ENCODE peak calls at places on chromosomes 13 and 19, in four cellular contexts. One of them, this sample, is unnamed.

GRCh38 chr13:34437873-34438272 is 504.2 kb upstream of the NBEA start:
- DNase-seq in K562: no peak
- DNase-seq in stomach: no peak
- DNase-seq in prostate gland: no peak
- DNase-seq in this sample: no peak

GRCh38 chr19:49677232-49677881 is at the start of gene PRMT1:
- DNase-seq in K562: peak
- DNase-seq in stomach: no peak
- DNase-seq in prostate gland: no peak
- DNase-seq in this sample: peak

GRCh38 chr19:45670670-45671453 is 2.8 kb downstream of the GIPR start:
- DNase-seq in K562: peak
- DNase-seq in stomach: peak
- DNase-seq in prostate gland: peak
- DNase-seq in this sample: peak

GRCh38 chr13:99501952-99502310 is 659 bp downstream of the TM9SF2 start:
- DNase-seq in K562: no peak
- DNase-seq in stomach: peak
- DNase-seq in prostate gland: peak
- DNase-seq in this sample: no peak

GRCh38 chr19:51330366-51330765 is 11.6 kb downstream of the VSIG10L start:
- DNase-seq in K562: no peak
- DNase-seq in stomach: no peak
- DNase-seq in prostate gland: no peak
- DNase-seq in this sample: peak

GRCh38 chr13:32059511-32059984 is 28.0 kb downstream of the FRY start:
- DNase-seq in K562: no peak
- DNase-seq in stomach: no peak
- DNase-seq in prostate gland: no peak
- DNase-seq in this sample: no peak

GRCh38 chr13:90448466-90449037 is 898.9 kb upstream of the MIR17HG start:
- DNase-seq in K562: no peak
- DNase-seq in stomach: no peak
- DNase-seq in prostate gland: no peak
- DNase-seq in this sample: no peak

GRCh38 chr13:43880930-43881329 is 1.2 kb downstream of the LACC1 start:
- DNase-seq in K562: no peak
- DNase-seq in stomach: no peak
- DNase-seq in prostate gland: no peak
- DNase-seq in this sample: no peak

GRCh38 chr13:110714798-110715394 is 1.4 kb downstream of the ING1 start:
- DNase-seq in K562: no peak
- DNase-seq in stomach: peak
- DNase-seq in prostate gland: peak
- DNase-seq in this sample: peak

GRCh38 chr19:12606796-12607195 is 3.8 kb downstream of the ZNF490 start:
- DNase-seq in K562: no peak
- DNase-seq in stomach: no peak
- DNase-seq in prostate gland: no peak
- DNase-seq in this sample: no peak

GRCh38 chr19:2474232-2475017 is 1.5 kb upstream of the GADD45B start:
- DNase-seq in K562: peak
- DNase-seq in stomach: peak
- DNase-seq in prostate gland: peak
- DNase-seq in this sample: peak

GRCh38 chr13:34065915-34066314 is 248.0 kb downstream of the RFC3 start:
- DNase-seq in K562: no peak
- DNase-seq in stomach: no peak
- DNase-seq in prostate gland: no peak
- DNase-seq in this sample: no peak

GRCh38 chr13:97257800-97258799 is 36.0 kb downstream of the MBNL2 start:
- DNase-seq in K562: peak
- DNase-seq in stomach: no peak
- DNase-seq in prostate gland: no peak
- DNase-seq in this sample: no peak

GRCh38 chr13:20968745-20969144 is 66.2 kb upstream of the XPO4 start:
- DNase-seq in K562: no peak
- DNase-seq in stomach: no peak
- DNase-seq in prostate gland: no peak
- DNase-seq in this sample: no peak

GRCh38 chr13:20960663-20961309 is 58.2 kb upstream of the XPO4 start:
- DNase-seq in K562: no peak
- DNase-seq in stomach: no peak
- DNase-seq in prostate gland: no peak
- DNase-seq in this sample: no peak

GRCh38 chr13:20969182-20969581 is 66.6 kb upstream of the XPO4 start:
- DNase-seq in K562: no peak
- DNase-seq in stomach: no peak
- DNase-seq in prostate gland: no peak
- DNase-seq in this sample: no peak

GRCh38 chr13:20967340-20967739 is 64.8 kb upstream of the XPO4 start:
- DNase-seq in K562: no peak
- DNase-seq in stomach: no peak
- DNase-seq in prostate gland: no peak
- DNase-seq in this sample: no peak

DNA sequence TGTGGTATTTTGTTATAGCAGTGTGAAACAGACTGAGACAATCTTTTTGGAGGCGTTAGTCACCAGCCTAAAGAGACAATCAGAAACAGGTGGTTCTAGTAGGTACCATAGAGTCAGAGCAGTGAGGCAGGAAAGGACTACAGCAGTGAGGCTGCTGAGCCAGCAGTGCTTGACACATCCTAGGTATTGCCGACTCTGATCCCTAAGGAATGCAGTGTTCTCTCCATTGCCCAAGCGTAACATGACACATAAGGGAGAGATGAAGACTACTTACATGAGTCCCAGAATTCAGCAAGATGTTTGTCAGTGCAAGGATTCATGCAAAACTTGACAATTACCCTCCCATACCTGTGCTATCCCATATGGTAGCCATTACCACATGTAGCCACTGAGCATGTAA is 62.4 kb upstream of the XPO4 start:
- DNase-seq in K562: no peak
- DNase-seq in stomach: no peak
- DNase-seq in prostate gland: no peak
- DNase-seq in this sample: no peak
- TF ChIP-seq POLR2A in K562: no peak
- TF ChIP-seq POLR2A in stomach: no peak
- TF ChIP-seq POLR2A in prostate gland: no peak
- TF ChIP-seq POLR2A in this sample: no peak

DNA sequence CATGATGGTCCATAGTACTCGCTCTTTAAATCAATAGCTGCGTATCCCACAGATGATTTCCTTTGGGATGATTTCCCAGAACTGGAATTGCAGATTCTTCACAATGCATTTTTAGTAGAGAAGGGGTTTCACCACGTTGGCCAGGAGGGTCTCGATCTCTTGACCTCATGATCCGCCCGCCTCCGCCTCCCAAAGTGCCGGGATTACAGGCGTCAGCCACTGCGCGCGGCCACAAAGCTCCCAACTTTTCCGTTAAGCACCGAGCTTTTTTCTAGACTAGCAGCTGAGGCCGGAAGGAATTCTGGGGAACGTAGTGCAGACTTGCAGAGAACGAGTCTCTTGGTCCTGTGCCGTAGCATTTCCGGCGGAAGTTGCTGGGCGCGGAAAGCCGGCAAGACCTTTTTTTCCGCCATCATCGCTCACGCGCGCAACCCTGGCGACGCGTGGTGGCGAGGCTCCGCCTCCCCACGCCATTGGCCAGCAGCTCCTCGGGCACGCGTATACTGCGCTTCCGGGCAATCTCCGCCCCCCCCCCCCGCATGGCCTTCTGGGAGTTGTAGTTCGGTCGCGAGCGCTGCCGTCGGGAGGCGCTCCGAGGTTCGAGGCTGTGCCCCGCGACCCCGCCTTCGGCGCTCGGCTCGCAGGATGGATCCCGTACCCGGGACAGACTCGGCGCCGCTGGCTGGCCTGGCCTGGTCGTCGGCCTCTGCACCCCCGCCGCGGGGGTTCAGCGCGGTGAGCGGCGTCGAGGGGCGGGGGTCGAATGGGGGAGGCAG is at the start of gene MVB12A:
- DNase-seq in K562: peak
- DNase-seq in stomach: peak
- DNase-seq in prostate gland: peak
- DNase-seq in this sample: peak
- TF ChIP-seq POLR2AphosphoS5 in K562: no peak
- TF ChIP-seq POLR2AphosphoS5 in stomach: peak
- TF ChIP-seq POLR2AphosphoS5 in prostate gland: peak
- TF ChIP-seq POLR2AphosphoS5 in this sample: peak

DNA sequence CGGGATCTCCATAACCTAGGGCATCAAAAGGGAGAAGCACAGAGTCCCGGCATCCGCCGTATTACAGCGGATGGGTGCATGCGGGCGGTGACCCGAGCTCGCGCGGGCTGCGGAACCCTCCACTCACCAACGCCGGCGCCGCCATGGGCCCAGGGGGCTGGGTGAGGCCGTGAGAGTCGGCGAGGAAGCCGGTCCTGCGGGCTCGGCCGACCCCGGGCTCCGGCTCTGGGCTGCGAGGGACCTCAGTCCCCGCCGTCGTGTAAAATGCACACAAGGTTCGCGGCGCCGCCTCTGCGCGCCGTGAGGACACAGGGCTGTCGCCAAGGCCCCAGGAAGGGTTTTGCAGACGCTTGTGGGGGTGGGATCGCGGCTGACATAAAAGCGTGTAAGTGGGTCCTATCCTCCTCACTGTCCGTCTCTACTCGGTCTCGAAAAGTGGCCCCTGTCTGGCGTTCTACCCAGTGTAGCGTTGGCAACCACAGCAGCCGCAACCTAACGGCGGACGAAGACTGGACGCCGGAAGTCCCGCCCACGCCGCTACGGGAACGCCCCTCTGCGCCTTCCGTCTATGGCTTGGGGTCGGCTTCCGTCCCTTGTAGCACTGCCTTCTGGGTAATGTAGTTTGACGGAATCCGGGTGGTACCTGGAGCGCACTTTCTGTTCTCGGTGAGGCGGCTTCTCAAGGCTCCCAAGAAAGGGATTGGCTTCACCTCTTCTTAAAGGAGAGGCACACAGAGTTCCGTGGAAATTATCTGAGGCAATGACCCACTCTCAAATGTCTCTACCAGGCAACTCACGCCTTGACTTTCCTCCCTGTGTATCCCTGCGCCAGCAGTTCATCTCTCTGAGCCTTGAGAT is at the start of gene ZNF599:
- DNase-seq in K562: peak
- DNase-seq in stomach: peak
- DNase-seq in prostate gland: peak
- DNase-seq in this sample: peak
- TF ChIP-seq POLR2A in K562: peak
- TF ChIP-seq POLR2A in stomach: no peak
- TF ChIP-seq POLR2A in prostate gland: peak
- TF ChIP-seq POLR2A in this sample: no peak

GRCh38 chr19:47049307-47049700 is 880 bp upstream of the TMEM160 start:
- DNase-seq in K562: no peak
- DNase-seq in stomach: no peak
- DNase-seq in prostate gland: no peak
- DNase-seq in this sample: no peak

GRCh38 chr19:47047272-47047930 is 1.0 kb downstream of the TMEM160 start:
- DNase-seq in K562: no peak
- DNase-seq in stomach: no peak
- DNase-seq in prostate gland: no peak
- DNase-seq in this sample: no peak

GRCh38 chr19:47044946-47045866 is 3.2 kb downstream of the TMEM160 start:
- DNase-seq in K562: no peak
- DNase-seq in stomach: no peak
- DNase-seq in prostate gland: no peak
- DNase-seq in this sample: no peak

GRCh38 chr19:47045867-47046470 is 2.5 kb downstream of the TMEM160 start:
- DNase-seq in K562: no peak
- DNase-seq in stomach: no peak
- DNase-seq in prostate gland: no peak
- DNase-seq in this sample: no peak

DNA sequence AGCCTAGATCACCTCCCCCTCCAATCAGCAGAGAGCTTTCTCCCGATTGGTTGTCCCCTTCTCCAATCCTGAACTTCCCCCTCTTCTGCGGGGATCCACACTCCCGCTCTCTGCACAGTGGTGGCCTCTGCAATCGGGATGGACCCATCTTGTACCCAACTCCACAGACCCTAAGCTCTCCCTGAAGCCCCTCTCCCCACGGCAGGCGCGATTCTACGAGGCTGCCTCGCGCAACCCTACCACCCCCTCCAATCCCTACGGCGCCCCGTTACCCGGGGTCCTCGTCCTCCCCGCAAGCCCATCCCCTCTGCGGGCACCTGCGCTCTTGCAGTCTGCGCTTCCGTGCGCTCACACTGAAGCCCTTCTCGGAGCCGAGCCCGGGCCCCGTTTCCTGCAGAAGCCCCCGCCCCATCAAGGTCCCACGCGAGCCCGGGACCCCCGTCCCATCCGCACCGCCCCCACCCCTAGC is 459 bp downstream of the TMEM160 start:
- DNase-seq in K562: peak
- DNase-seq in stomach: peak
- DNase-seq in prostate gland: peak
- DNase-seq in this sample: peak
- TF ChIP-seq POLR2AphosphoS5 in K562: no peak
- TF ChIP-seq POLR2AphosphoS5 in stomach: peak
- TF ChIP-seq POLR2AphosphoS5 in prostate gland: peak
- TF ChIP-seq POLR2AphosphoS5 in this sample: peak

GRCh38 chr19:42511340-42511739 is 16.9 kb downstream of the CEACAM1 start:
- DNase-seq in K562: no peak
- DNase-seq in stomach: no peak
- DNase-seq in prostate gland: no peak
- DNase-seq in this sample: no peak
- TF ChIP-seq POLR2A in K562: no peak
- TF ChIP-seq POLR2A in stomach: no peak
- TF ChIP-seq POLR2A in prostate gland: no peak
- TF ChIP-seq POLR2A in this sample: no peak

DNA sequence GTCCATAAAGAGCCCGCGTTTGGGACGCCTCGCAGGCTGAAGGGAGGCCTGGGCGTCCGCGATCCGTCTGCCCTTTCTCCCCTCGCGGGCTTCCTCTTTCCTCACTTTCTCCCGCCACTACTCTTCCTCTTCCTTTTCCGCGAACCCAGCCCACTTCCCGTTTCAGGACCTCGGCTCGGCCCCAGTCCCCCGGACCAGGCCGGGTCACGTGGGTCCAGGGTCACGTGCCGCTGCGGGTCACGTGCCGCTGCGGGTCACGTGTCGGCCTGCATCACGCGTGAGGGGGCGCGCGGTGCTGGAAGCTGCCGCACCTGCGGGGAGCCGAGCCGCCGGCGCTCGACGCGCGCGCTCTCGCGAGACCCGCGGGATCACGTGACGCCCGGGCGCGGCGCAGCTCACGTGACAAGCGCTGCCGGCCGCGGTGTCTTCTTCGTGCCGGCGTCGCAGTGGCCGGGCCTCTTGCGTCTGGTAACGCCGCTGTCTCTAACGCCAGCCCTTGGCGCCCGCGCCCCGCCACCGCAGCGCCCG is at the start of gene LAMP1:
- DNase-seq in K562: peak
- DNase-seq in stomach: peak
- DNase-seq in prostate gland: peak
- DNase-seq in this sample: peak
- TF ChIP-seq POLR2AphosphoS5 in K562: no peak
- TF ChIP-seq POLR2AphosphoS5 in stomach: peak
- TF ChIP-seq POLR2AphosphoS5 in prostate gland: peak
- TF ChIP-seq POLR2AphosphoS5 in this sample: peak

GRCh38 chr19:3573858-3574637 is 1.3 kb downstream of the HMG20B start:
- DNase-seq in K562: peak
- DNase-seq in stomach: peak
- DNase-seq in prostate gland: peak
- DNase-seq in this sample: peak
- TF ChIP-seq POLR2A in K562: no peak
- TF ChIP-seq POLR2A in stomach: no peak
- TF ChIP-seq POLR2A in prostate gland: no peak
- TF ChIP-seq POLR2A in this sample: no peak

GRCh38 chr13:50082426-50083283 is 67.4 kb downstream of the KCNRG start:
- DNase-seq in K562: peak
- DNase-seq in stomach: peak
- DNase-seq in prostate gland: peak
- DNase-seq in this sample: peak
- TF ChIP-seq POLR2AphosphoS5 in K562: peak
- TF ChIP-seq POLR2AphosphoS5 in stomach: peak
- TF ChIP-seq POLR2AphosphoS5 in prostate gland: peak
- TF ChIP-seq POLR2AphosphoS5 in this sample: no peak

This sample was measured in spleen.